ENCODE peak calls at places on chromosomes 11 and 22, in eight cellular contexts. X is heart left ventricle, Q is A549, V is breast epithelium, R is thyroid gland, Z is Peyer's patch, W is transverse colon, U is gastrocnemius medialis. H is an unnamed sample. For H3K4me1, the result is how much of the 10 kb centered on the place peaks cover.

GRCh38 chr11:77752518-77752917 is 68.0 kb downstream of the RSF1 start:
- DNase-seq in X (peak), Q (no peak), V (no peak), R (no peak), Z (no peak), W (no peak), U (peak), H (no peak)

GRCh38 chr11:26827567-26828037 is 105.7 kb upstream of the SLC5A12 start:
- DNase-seq in X (no peak), Q (no peak), V (no peak), R (no peak), Z (no peak), W (no peak), U (no peak), H (no peak)

GRCh38 chr11:41926339-41926738 is 466.9 kb upstream of the LRRC4C start:
- DNase-seq in X (no peak), Q (no peak), V (no peak), R (no peak), Z (no peak), W (no peak), U (no peak), H (no peak)

GRCh38 chr11:76796511-76797203 is 13.5 kb downstream of the TSKU start:
- DNase-seq in X (no peak), Q (no peak), V (peak), R (no peak), Z (no peak), W (peak), U (no peak), H (peak)

GRCh38 chr11:73271936-73272679 is at the start of gene P2RY6:
- DNase-seq in X (peak), Q (peak), V (no peak), R (no peak), Z (no peak), W (peak), U (no peak), H (no peak)

GRCh38 chr22:33082221-33082620 is 24.0 kb upstream of the SYN3 start:
- DNase-seq in X (no peak), Q (no peak), V (no peak), R (no peak), Z (no peak), W (no peak), U (no peak), H (no peak)

GRCh38 chr11:133500435-133500834 is 31.9 kb downstream of the OPCML start:
- DNase-seq in X (no peak), Q (no peak), V (no peak), R (no peak), Z (no peak), W (no peak), U (no peak), H (no peak)

GRCh38 chr11:26331911-26332571 is at the start of gene ANO3:
- DNase-seq in X (peak), Q (peak), V (no peak), R (peak), Z (no peak), W (peak), U (peak), H (no peak)

GRCh38 chr22:28231423-28231822 is 312.4 kb upstream of the PITPNB start:
- DNase-seq in X (no peak), Q (no peak), V (no peak), R (peak), Z (no peak), W (no peak), U (no peak), H (no peak)

GRCh38 chr11:68021167-68021787 is 9.2 kb upstream of the NDUFS8 start:
- DNase-seq in X (no peak), Q (no peak), V (no peak), R (peak), Z (no peak), W (peak), U (no peak), H (no peak)

GRCh38 chr11:128881221-128881620 is 9.9 kb upstream of the KCNJ5 start:
- DNase-seq in X (no peak), Q (no peak), V (no peak), R (no peak), Z (no peak), W (no peak), U (no peak), H (no peak)

GRCh38 chr22:20319041-20319744 is 667 bp downstream of the DGCR6L start:
- DNase-seq in X (no peak), Q (no peak), V (peak), R (no peak), Z (no peak), W (no peak), U (no peak), H (peak)

GRCh38 chr11:2942447-2942846 is 13.2 kb upstream of the PHLDA2 start:
- DNase-seq in X (no peak), Q (no peak), V (no peak), R (no peak), Z (no peak), W (no peak), U (no peak), H (no peak)

GRCh38 chr11:10410106-10410843 is 44.8 kb upstream of the AMPD3 start:
- DNase-seq in X (no peak), Q (no peak), V (no peak), R (no peak), Z (no peak), W (no peak), U (no peak), H (peak)

GRCh38 chr11:6387811-6388599 is 2.3 kb upstream of the SMPD1 start:
- DNase-seq in X (no peak), Q (no peak), V (no peak), R (no peak), Z (no peak), W (no peak), U (no peak), H (no peak)

GRCh38 chr11:117610045-117610444 is 187.0 kb downstream of the DSCAML1 start:
- DNase-seq in X (no peak), Q (peak), V (no peak), R (no peak), Z (no peak), W (no peak), U (no peak), H (no peak)

GRCh38 chr22:37431811-37432707 is 4.8 kb upstream of the ELFN2 start:
- DNase-seq in X (no peak), Q (peak), V (no peak), R (no peak), Z (no peak), W (no peak), U (no peak), H (no peak)

GRCh38 chr11:111913997-111914396 is 1.5 kb downstream of the HSPB2 start:
- DNase-seq in X (peak), Q (no peak), V (peak), R (peak), Z (no peak), W (no peak), U (peak), H (no peak)

GRCh38 chr11:59368238-59369022 is 9.7 kb downstream of the OR5AN1 start:
- DNase-seq in X (no peak), Q (no peak), V (no peak), R (no peak), Z (peak), W (no peak), U (no peak), H (no peak)

GRCh38 chr22:44023404-44024287 is 456 bp upstream of the PARVB start:
- DNase-seq in X (peak), Q (no peak), V (no peak), R (peak), Z (peak), W (peak), U (peak), H (no peak)

GRCh38 chr11:16178273-16178672 is 178.1 kb downstream of the SOX6 start:
- DNase-seq in X (no peak), Q (no peak), V (no peak), R (no peak), Z (no peak), W (no peak), U (no peak), H (no peak)

GRCh38 chr22:36233796-36234195 is 5.5 kb downstream of the APOL2 start:
- DNase-seq in X (no peak), Q (no peak), V (no peak), R (no peak), Z (no peak), W (no peak), U (no peak), H (peak)

GRCh38 chr22:36285017-36285416 is 32.1 kb downstream of the APOL1 start:
- DNase-seq in X (peak), Q (no peak), V (no peak), R (no peak), Z (no peak), W (no peak), U (no peak), H (no peak)

GRCh38 chr11:76639621-76640020 is 30.9 kb downstream of the LRRC32 start:
- DNase-seq in X (no peak), Q (no peak), V (no peak), R (no peak), Z (peak), W (no peak), U (no peak), H (no peak)

GRCh38 chr11:17954395-17955252 is 58.2 kb downstream of the SERGEF start:
- DNase-seq in X (no peak), Q (no peak), V (no peak), R (no peak), Z (no peak), W (no peak), U (peak), H (no peak)

GRCh38 chr11:117950999-117951961 is 22.1 kb upstream of the TMPRSS13 start:
- DNase-seq in X (no peak), Q (no peak), V (no peak), R (peak), Z (peak), W (peak), U (no peak), H (no peak)

GRCh38 chr11:7436657-7437056 is 48.6 kb upstream of the OLFML1 start:
- DNase-seq in X (no peak), Q (no peak), V (no peak), R (no peak), Z (peak), W (no peak), U (no peak), H (no peak)

GRCh38 chr11:76841923-76842452 is 18.7 kb upstream of the ACER3 start:
- DNase-seq in X (no peak), Q (no peak), V (no peak), R (no peak), Z (no peak), W (no peak), U (no peak), H (no peak)

DNA sequence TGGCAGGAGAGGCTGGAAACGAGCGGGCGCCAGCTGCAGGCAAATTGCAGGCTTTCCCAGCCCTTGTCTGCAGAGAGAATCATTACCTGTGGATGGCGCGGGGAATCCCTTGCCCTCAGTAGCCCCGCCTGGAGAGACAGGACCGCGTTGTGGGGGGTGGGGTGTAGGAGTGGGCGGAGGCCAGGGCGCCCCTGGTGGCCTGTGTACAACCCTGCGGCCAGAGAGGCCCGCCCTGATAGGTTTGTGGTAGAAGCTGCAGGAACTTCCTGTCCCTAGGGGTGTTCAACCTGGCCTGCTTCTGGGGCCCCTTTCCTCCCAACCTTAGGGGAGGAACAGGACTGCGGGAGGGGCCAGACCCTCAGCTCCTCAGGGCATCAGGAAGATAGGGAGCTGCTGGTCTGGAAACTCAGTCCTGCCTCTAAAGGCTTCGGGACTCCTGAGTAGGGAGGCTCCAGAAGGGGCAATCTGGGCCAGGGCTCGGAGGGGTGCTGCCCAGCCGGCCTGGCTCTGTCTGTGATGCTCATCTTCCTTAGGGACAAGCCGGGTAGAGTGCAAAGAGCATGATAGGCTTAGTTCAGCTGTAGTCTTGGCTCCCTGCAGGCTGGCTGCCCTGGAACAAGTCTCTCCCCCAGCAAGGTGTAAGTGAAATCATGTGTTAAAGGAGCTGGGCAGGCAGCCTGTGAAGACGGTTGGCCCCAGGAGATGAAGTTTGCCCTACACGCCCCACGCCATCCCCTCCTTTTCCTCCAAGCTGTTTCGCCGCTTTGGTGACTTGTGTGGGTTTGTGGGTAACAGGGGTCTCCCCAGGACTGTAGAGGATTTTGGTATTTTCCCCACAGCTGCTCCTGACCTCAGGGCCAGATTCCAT is 24.1 kb upstream of the SUSD2 start:
- DNase-seq in X (peak), Q (peak), V (peak), R (peak), Z (peak), W (peak), U (peak), H (no peak)
- H3K4me1 ChIP-seq in X (half or more), Q (under half), V (under half), R (half or more), Z (under half), W (under half), U (under half), H (under half)

DNA sequence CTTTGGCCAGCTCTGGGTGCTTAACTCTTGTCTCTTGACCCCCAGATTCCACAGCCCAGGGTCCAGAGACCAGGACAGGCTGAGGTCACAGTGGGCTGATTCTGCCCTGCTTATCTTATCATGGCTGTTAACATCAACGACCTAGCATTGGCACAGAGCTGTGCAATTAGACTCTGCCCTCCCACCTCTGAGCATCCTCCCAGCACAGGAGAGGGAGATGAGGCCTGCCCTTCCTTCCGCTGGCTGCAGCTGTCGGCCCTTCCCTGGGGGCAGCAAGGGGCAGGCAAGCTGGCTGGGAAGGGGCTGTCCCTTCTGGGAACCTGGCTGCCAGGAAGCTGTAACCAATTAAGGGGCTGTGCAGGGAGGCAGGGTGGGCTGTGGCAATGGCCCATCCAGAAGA is 22.5 kb downstream of the LRRC10B start:
- DNase-seq in X (no peak), Q (no peak), V (no peak), R (no peak), Z (no peak), W (no peak), U (no peak), H (no peak)
- TF ChIP-seq POLR2A in X (no peak), Q (no peak), V (no peak), R (no peak), Z (no peak), W (no peak), U (no peak), H (no peak)

DNA sequence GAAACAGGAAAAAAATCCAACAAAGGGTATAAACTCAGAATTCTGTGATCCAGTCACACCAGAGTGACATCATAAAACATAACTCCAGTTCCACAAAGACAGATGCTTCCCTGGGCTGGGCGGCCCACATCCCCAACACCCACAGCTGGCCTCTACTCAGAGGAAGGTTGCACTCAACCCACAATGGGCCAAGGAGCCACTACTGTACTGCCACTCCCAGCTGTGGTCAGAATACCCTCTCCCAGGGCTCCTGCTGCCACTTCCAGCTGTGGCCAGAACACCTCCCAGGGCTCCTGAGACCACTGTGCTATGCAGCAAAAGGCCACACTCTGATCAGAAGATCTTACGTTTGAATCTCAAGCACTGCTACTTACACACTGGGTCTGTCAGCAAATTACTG is 18.3 kb downstream of the SMCO4 start:
- DNase-seq in X (no peak), Q (no peak), V (no peak), R (no peak), Z (no peak), W (no peak), U (no peak), H (no peak)
- H3K4me1 ChIP-seq in X (half or more), Q (under half), V (under half), R (half or more), Z (under half), W (under half), U (half or more), H (under half)

GRCh38 chr11:106021967-106022794 is at the start of gene MSANTD4:
- DNase-seq in X (peak), Q (peak), V (peak), R (peak), Z (peak), W (peak), U (peak), H (peak)
- TF ChIP-seq POLR2A in X (no peak), Q (peak), V (peak), R (no peak), Z (no peak), W (peak), U (peak), H (peak)

DNA sequence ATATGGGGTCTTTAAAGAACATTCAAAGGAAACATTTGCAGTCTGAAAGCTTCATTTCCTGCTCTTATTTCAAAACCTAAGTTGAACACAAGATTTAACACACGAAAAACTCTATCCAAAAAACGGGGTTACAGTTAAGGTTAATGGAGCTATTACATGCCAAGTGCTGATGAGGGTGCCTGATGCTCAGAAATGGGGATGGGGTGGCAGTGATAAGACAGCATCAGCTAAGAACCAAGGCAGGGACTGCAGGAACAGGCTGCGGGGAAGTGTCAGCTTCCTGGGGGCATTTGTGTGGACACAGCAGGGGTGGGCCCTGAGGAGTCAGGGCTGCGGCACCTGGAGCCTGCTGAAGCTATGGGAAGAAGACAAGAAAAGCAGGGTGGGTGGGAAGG is 12.2 kb downstream of the DGCR2 start:
- DNase-seq in X (no peak), Q (no peak), V (no peak), R (no peak), Z (no peak), W (no peak), U (no peak), H (no peak)
- H3K4me1 ChIP-seq in X (half or more), Q (under half), V (under half), R (half or more), Z (under half), W (under half), U (half or more), H (half or more)

GRCh38 chr22:50627914-50628542 is at the start of gene ARSA:
- DNase-seq in X (peak), Q (no peak), V (peak), R (peak), Z (peak), W (peak), U (peak), H (peak)
- TF ChIP-seq POLR2A in X (no peak), Q (peak), V (no peak), R (no peak), Z (peak), W (peak), U (peak), H (no peak)

GRCh38 chr22:25399649-25400151 is 164.8 kb upstream of the GRK3 start:
- DNase-seq in X (no peak), Q (no peak), V (no peak), R (no peak), Z (no peak), W (no peak), U (no peak), H (no peak)
- H3K4me1 ChIP-seq in X (half or more), Q (half or more), V (under half), R (half or more), Z (under half), W (under half), U (under half), H (under half)

GRCh38 chr22:42901790-42902508 is 44.9 kb upstream of the ARFGAP3 start:
- DNase-seq in X (peak), Q (no peak), V (no peak), R (no peak), Z (no peak), W (no peak), U (peak), H (no peak)
- TF ChIP-seq POLR2A in X (no peak), Q (no peak), V (no peak), R (no peak), Z (no peak), W (no peak), U (no peak), H (no peak)

DNA sequence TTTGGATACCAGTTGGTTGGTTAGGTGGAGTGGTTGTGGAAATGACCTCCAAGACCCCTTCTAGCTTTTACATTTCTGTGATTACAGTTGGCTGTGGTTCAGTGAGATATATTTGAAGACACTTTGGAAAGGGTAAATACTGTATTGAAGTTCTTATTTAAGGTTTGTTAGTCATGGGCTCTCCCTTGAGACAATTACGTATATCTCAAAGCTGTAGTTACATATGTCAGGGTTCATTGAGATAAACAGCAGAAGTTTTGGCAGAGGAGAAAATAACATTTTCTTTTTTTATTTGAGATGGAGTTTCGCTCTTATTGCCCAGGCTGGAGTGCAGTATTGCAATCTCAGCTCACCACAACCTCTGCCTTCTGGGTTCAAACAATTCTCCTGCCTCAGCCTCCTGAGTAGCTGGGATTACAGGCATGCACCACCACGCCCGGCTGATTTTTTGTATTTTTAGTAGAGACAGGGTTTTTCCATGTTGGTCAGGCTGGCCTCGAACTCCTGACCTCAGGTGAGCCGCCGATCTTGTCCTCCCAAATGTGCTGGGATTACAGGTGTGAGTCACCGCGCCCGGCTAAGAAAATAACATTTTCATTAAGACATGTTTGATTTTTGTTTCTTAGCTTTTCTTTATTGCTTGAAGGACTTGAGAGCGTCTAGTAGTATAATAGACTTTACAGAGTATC is 1.9 kb downstream of the RNF121 start:
- DNase-seq in X (no peak), Q (no peak), V (no peak), R (no peak), Z (no peak), W (no peak), U (no peak), H (no peak)
- H3K4me1 ChIP-seq in X (under half), Q (half or more), V (under half), R (under half), Z (under half), W (under half), U (half or more), H (under half)

DNA sequence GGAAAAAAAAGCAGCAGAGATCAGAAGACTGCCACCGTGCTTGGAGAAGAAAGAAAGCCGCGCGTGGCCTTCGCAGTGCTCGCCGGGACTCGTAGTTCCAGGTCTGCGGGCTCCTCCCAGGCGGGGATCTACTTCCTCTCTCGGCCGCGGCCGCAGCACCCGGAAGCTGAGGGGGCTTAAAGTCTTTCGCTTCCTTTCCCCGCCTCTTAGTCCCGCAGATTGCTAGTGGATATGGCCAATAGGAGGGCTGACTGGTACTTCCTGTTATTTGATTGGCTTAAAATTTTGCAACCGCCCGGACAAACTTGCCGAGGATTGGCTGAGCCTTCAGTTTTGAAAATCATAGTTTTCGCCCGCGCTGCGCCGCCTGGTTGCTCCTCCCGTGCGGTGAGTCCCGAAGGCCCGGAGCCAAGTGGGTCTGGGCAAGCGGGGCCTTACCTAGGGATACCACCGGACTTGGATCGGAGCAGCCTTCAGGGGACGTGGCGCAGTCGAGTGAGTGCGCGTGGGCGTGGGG is at the start of gene INCENP:
- DNase-seq in X (peak), Q (peak), V (peak), R (peak), Z (peak), W (peak), U (peak), H (no peak)
- TF ChIP-seq POLR2A in X (no peak), Q (no peak), V (no peak), R (no peak), Z (no peak), W (peak), U (no peak), H (no peak)

H was measured in vagina.